ENCODE peak calls at places on chromosomes 13 and 19, in eight cellular contexts. One of them, this sample, is unnamed.
A peak's percentile ranks its signal among the peaks of the same experiment; 100 is the strongest.

GRCh38 chr13:110307697-110308376 is 753 bp downstream of the COL4A2 start:
- DNase-seq in fibroblast of the aortic adventitia: peak; percentile 66
- DNase-seq in stimulated activated CD4-positive, alpha-beta T cell treated with anti-CD3 and anti-CD28 coated beads, Interleukin-1b, Interleukin-23, amount 100 ng/mL, for 24 hours: no peak
- DNase-seq in iPS-NIHi11: no peak
- DNase-seq in hypothalamus: no peak
- DNase-seq in frontal cortex: no peak
- DNase-seq in stimulated activated CD8-positive, alpha-beta memory T cell treated with anti-CD3 and anti-CD28 coated beads, Interleukin-4, amount 100 ng/mL, for 48 hours: no peak
- DNase-seq in DMS153: no peak
- DNase-seq in this sample: no peak

GRCh38 chr19:38880076-38880881 is 2.2 kb upstream of the RINL start:
- DNase-seq in fibroblast of the aortic adventitia: no peak
- DNase-seq in stimulated activated CD4-positive, alpha-beta T cell treated with anti-CD3 and anti-CD28 coated beads, Interleukin-1b, Interleukin-23, amount 100 ng/mL, for 24 hours: no peak
- DNase-seq in iPS-NIHi11: peak; percentile 19
- DNase-seq in hypothalamus: no peak
- DNase-seq in frontal cortex: no peak
- DNase-seq in stimulated activated CD8-positive, alpha-beta memory T cell treated with anti-CD3 and anti-CD28 coated beads, Interleukin-4, amount 100 ng/mL, for 48 hours: no peak
- DNase-seq in DMS153: no peak
- DNase-seq in this sample: no peak

GRCh38 chr19:18775586-18776287 is 15.4 kb downstream of the COMP start:
- DNase-seq in fibroblast of the aortic adventitia: peak; percentile 36
- DNase-seq in stimulated activated CD4-positive, alpha-beta T cell treated with anti-CD3 and anti-CD28 coated beads, Interleukin-1b, Interleukin-23, amount 100 ng/mL, for 24 hours: no peak
- DNase-seq in iPS-NIHi11: no peak
- DNase-seq in hypothalamus: no peak
- DNase-seq in frontal cortex: no peak
- DNase-seq in stimulated activated CD8-positive, alpha-beta memory T cell treated with anti-CD3 and anti-CD28 coated beads, Interleukin-4, amount 100 ng/mL, for 48 hours: no peak
- DNase-seq in DMS153: no peak
- DNase-seq in this sample: no peak

GRCh38 chr13:44920013-44920412 is 69.3 kb downstream of the NUFIP1 start:
- DNase-seq in fibroblast of the aortic adventitia: no peak
- DNase-seq in stimulated activated CD4-positive, alpha-beta T cell treated with anti-CD3 and anti-CD28 coated beads, Interleukin-1b, Interleukin-23, amount 100 ng/mL, for 24 hours: no peak
- DNase-seq in iPS-NIHi11: no peak
- DNase-seq in hypothalamus: no peak
- DNase-seq in frontal cortex: no peak
- DNase-seq in stimulated activated CD8-positive, alpha-beta memory T cell treated with anti-CD3 and anti-CD28 coated beads, Interleukin-4, amount 100 ng/mL, for 48 hours: no peak
- DNase-seq in DMS153: no peak
- DNase-seq in this sample: no peak

GRCh38 chr19:19627716-19628498 is at the start of gene LPAR2:
- DNase-seq in fibroblast of the aortic adventitia: no peak
- DNase-seq in stimulated activated CD4-positive, alpha-beta T cell treated with anti-CD3 and anti-CD28 coated beads, Interleukin-1b, Interleukin-23, amount 100 ng/mL, for 24 hours: no peak
- DNase-seq in iPS-NIHi11: peak; percentile 99
- DNase-seq in hypothalamus: no peak
- DNase-seq in frontal cortex: peak; percentile 61
- DNase-seq in stimulated activated CD8-positive, alpha-beta memory T cell treated with anti-CD3 and anti-CD28 coated beads, Interleukin-4, amount 100 ng/mL, for 48 hours: peak; percentile 78
- DNase-seq in DMS153: peak; percentile 48
- DNase-seq in this sample: peak; percentile 59

GRCh38 chr13:21625366-21625765 is 21.4 kb upstream of the MICU2 start:
- DNase-seq in fibroblast of the aortic adventitia: peak; percentile 50
- DNase-seq in stimulated activated CD4-positive, alpha-beta T cell treated with anti-CD3 and anti-CD28 coated beads, Interleukin-1b, Interleukin-23, amount 100 ng/mL, for 24 hours: no peak
- DNase-seq in iPS-NIHi11: peak; percentile 41
- DNase-seq in hypothalamus: no peak
- DNase-seq in frontal cortex: no peak
- DNase-seq in stimulated activated CD8-positive, alpha-beta memory T cell treated with anti-CD3 and anti-CD28 coated beads, Interleukin-4, amount 100 ng/mL, for 48 hours: no peak
- DNase-seq in DMS153: no peak
- DNase-seq in this sample: no peak

GRCh38 chr19:49853852-49854849 is 3.2 kb downstream of the PTOV1 start:
- DNase-seq in fibroblast of the aortic adventitia: no peak
- DNase-seq in stimulated activated CD4-positive, alpha-beta T cell treated with anti-CD3 and anti-CD28 coated beads, Interleukin-1b, Interleukin-23, amount 100 ng/mL, for 24 hours: no peak
- DNase-seq in iPS-NIHi11: no peak
- DNase-seq in hypothalamus: no peak
- DNase-seq in frontal cortex: no peak
- DNase-seq in stimulated activated CD8-positive, alpha-beta memory T cell treated with anti-CD3 and anti-CD28 coated beads, Interleukin-4, amount 100 ng/mL, for 48 hours: no peak
- DNase-seq in DMS153: no peak
- DNase-seq in this sample: no peak

GRCh38 chr13:60869225-60869624 is 472.2 kb downstream of the TDRD3 start:
- DNase-seq in fibroblast of the aortic adventitia: no peak
- DNase-seq in stimulated activated CD4-positive, alpha-beta T cell treated with anti-CD3 and anti-CD28 coated beads, Interleukin-1b, Interleukin-23, amount 100 ng/mL, for 24 hours: no peak
- DNase-seq in iPS-NIHi11: no peak
- DNase-seq in hypothalamus: no peak
- DNase-seq in frontal cortex: no peak
- DNase-seq in stimulated activated CD8-positive, alpha-beta memory T cell treated with anti-CD3 and anti-CD28 coated beads, Interleukin-4, amount 100 ng/mL, for 48 hours: no peak
- DNase-seq in DMS153: no peak
- DNase-seq in this sample: no peak

GRCh38 chr19:1000591-1001537 is 645 bp downstream of the GRIN3B start:
- DNase-seq in fibroblast of the aortic adventitia: no peak
- DNase-seq in stimulated activated CD4-positive, alpha-beta T cell treated with anti-CD3 and anti-CD28 coated beads, Interleukin-1b, Interleukin-23, amount 100 ng/mL, for 24 hours: no peak
- DNase-seq in iPS-NIHi11: peak; percentile 65
- DNase-seq in hypothalamus: no peak
- DNase-seq in frontal cortex: no peak
- DNase-seq in stimulated activated CD8-positive, alpha-beta memory T cell treated with anti-CD3 and anti-CD28 coated beads, Interleukin-4, amount 100 ng/mL, for 48 hours: no peak
- DNase-seq in DMS153: no peak
- DNase-seq in this sample: no peak

GRCh38 chr13:27016871-27017270 is 154.7 kb downstream of the USP12 start:
- DNase-seq in fibroblast of the aortic adventitia: no peak
- DNase-seq in stimulated activated CD4-positive, alpha-beta T cell treated with anti-CD3 and anti-CD28 coated beads, Interleukin-1b, Interleukin-23, amount 100 ng/mL, for 24 hours: no peak
- DNase-seq in iPS-NIHi11: no peak
- DNase-seq in hypothalamus: no peak
- DNase-seq in frontal cortex: no peak
- DNase-seq in stimulated activated CD8-positive, alpha-beta memory T cell treated with anti-CD3 and anti-CD28 coated beads, Interleukin-4, amount 100 ng/mL, for 48 hours: no peak
- DNase-seq in DMS153: no peak
- DNase-seq in this sample: no peak

GRCh38 chr19:6092329-6093286 is 17.7 kb downstream of the RFX2 start:
- DNase-seq in fibroblast of the aortic adventitia: peak; percentile 87
- DNase-seq in stimulated activated CD4-positive, alpha-beta T cell treated with anti-CD3 and anti-CD28 coated beads, Interleukin-1b, Interleukin-23, amount 100 ng/mL, for 24 hours: no peak
- DNase-seq in iPS-NIHi11: peak; percentile 72
- DNase-seq in hypothalamus: peak; percentile 61
- DNase-seq in frontal cortex: no peak
- DNase-seq in stimulated activated CD8-positive, alpha-beta memory T cell treated with anti-CD3 and anti-CD28 coated beads, Interleukin-4, amount 100 ng/mL, for 48 hours: no peak
- DNase-seq in DMS153: peak; percentile 93
- DNase-seq in this sample: no peak

GRCh38 chr19:913080-913748 is at the start of gene R3HDM4:
- DNase-seq in fibroblast of the aortic adventitia: peak; percentile 42
- DNase-seq in stimulated activated CD4-positive, alpha-beta T cell treated with anti-CD3 and anti-CD28 coated beads, Interleukin-1b, Interleukin-23, amount 100 ng/mL, for 24 hours: peak; percentile 71
- DNase-seq in iPS-NIHi11: peak; percentile 94
- DNase-seq in hypothalamus: peak; percentile 65
- DNase-seq in frontal cortex: peak; percentile 98
- DNase-seq in stimulated activated CD8-positive, alpha-beta memory T cell treated with anti-CD3 and anti-CD28 coated beads, Interleukin-4, amount 100 ng/mL, for 48 hours: peak; percentile 89
- DNase-seq in DMS153: no peak
- DNase-seq in this sample: peak; percentile 82

GRCh38 chr13:113833111-113833830 is 30.6 kb downstream of the GAS6 start:
- DNase-seq in fibroblast of the aortic adventitia: no peak
- DNase-seq in stimulated activated CD4-positive, alpha-beta T cell treated with anti-CD3 and anti-CD28 coated beads, Interleukin-1b, Interleukin-23, amount 100 ng/mL, for 24 hours: no peak
- DNase-seq in iPS-NIHi11: no peak
- DNase-seq in hypothalamus: no peak
- DNase-seq in frontal cortex: no peak
- DNase-seq in stimulated activated CD8-positive, alpha-beta memory T cell treated with anti-CD3 and anti-CD28 coated beads, Interleukin-4, amount 100 ng/mL, for 48 hours: no peak
- DNase-seq in DMS153: no peak
- DNase-seq in this sample: no peak

GRCh38 chr13:109784590-109785140 is 1.7 kb downstream of the IRS2 start:
- DNase-seq in fibroblast of the aortic adventitia: peak; percentile 57
- DNase-seq in stimulated activated CD4-positive, alpha-beta T cell treated with anti-CD3 and anti-CD28 coated beads, Interleukin-1b, Interleukin-23, amount 100 ng/mL, for 24 hours: no peak
- DNase-seq in iPS-NIHi11: peak; percentile 85
- DNase-seq in hypothalamus: peak; percentile 79
- DNase-seq in frontal cortex: peak; percentile 84
- DNase-seq in stimulated activated CD8-positive, alpha-beta memory T cell treated with anti-CD3 and anti-CD28 coated beads, Interleukin-4, amount 100 ng/mL, for 48 hours: peak; percentile 79
- DNase-seq in DMS153: peak; percentile 36
- DNase-seq in this sample: peak; percentile 51

GRCh38 chr13:27182844-27183497 is 11.4 kb upstream of the USP12 start:
- DNase-seq in fibroblast of the aortic adventitia: peak; percentile 93
- DNase-seq in stimulated activated CD4-positive, alpha-beta T cell treated with anti-CD3 and anti-CD28 coated beads, Interleukin-1b, Interleukin-23, amount 100 ng/mL, for 24 hours: no peak
- DNase-seq in iPS-NIHi11: no peak
- DNase-seq in hypothalamus: no peak
- DNase-seq in frontal cortex: no peak
- DNase-seq in stimulated activated CD8-positive, alpha-beta memory T cell treated with anti-CD3 and anti-CD28 coated beads, Interleukin-4, amount 100 ng/mL, for 48 hours: no peak
- DNase-seq in DMS153: no peak
- DNase-seq in this sample: no peak

GRCh38 chr19:17243854-17244617 is 1.7 kb downstream of the NR2F6 start:
- DNase-seq in fibroblast of the aortic adventitia: peak; percentile 50
- DNase-seq in stimulated activated CD4-positive, alpha-beta T cell treated with anti-CD3 and anti-CD28 coated beads, Interleukin-1b, Interleukin-23, amount 100 ng/mL, for 24 hours: no peak
- DNase-seq in iPS-NIHi11: no peak
- DNase-seq in hypothalamus: no peak
- DNase-seq in frontal cortex: no peak
- DNase-seq in stimulated activated CD8-positive, alpha-beta memory T cell treated with anti-CD3 and anti-CD28 coated beads, Interleukin-4, amount 100 ng/mL, for 48 hours: no peak
- DNase-seq in DMS153: no peak
- DNase-seq in this sample: no peak

GRCh38 chr19:49559928-49560327 is 20.4 kb downstream of the NOSIP start:
- DNase-seq in fibroblast of the aortic adventitia: no peak
- DNase-seq in stimulated activated CD4-positive, alpha-beta T cell treated with anti-CD3 and anti-CD28 coated beads, Interleukin-1b, Interleukin-23, amount 100 ng/mL, for 24 hours: no peak
- DNase-seq in iPS-NIHi11: no peak
- DNase-seq in hypothalamus: no peak
- DNase-seq in frontal cortex: no peak
- DNase-seq in stimulated activated CD8-positive, alpha-beta memory T cell treated with anti-CD3 and anti-CD28 coated beads, Interleukin-4, amount 100 ng/mL, for 48 hours: no peak
- DNase-seq in DMS153: no peak
- DNase-seq in this sample: no peak